ENCODE peak calls at places on chromosomes 1 and 21, in five cellular contexts. U is RWPE2, Q is heart left ventricle, M is IMR-90, Z is tibial nerve. F is an unnamed sample.

GRCh38 chr21:22743085-22743484 is 1744.9 kb downstream of the NCAM2 start:
- DNase-seq in Q (no peak), M (no peak), Z (no peak), U (no peak), F (no peak)

GRCh38 chr21:38342734-38343133 is 85.9 kb downstream of the KCNJ15 start:
- DNase-seq in Z (no peak), M (no peak), U (no peak), Q (no peak), F (no peak)

GRCh38 chr1:51203121-51203873 is 32.8 kb upstream of the RNF11 start:
- DNase-seq in Z (no peak), Q (no peak), M (no peak), U (no peak), F (peak; percentile 54)

GRCh38 chr1:207993477-207994445 is 82.8 kb upstream of the CD34 start:
- DNase-seq in Q (no peak), Z (no peak), U (no peak), M (no peak), F (no peak)

GRCh38 chr21:33042812-33043211 is 17.1 kb downstream of the OLIG2 start:
- DNase-seq in U (no peak), Q (no peak), M (peak; percentile 97), Z (no peak), F (no peak)

GRCh38 chr1:7636801-7637526 is 134.1 kb upstream of the VAMP3 start:
- DNase-seq in U (no peak), Q (no peak), M (no peak), Z (no peak), F (no peak)

GRCh38 chr1:17118706-17119075 is 560 bp downstream of the PADI2 start:
- DNase-seq in Z (no peak), Q (no peak), M (no peak), U (no peak), F (no peak)

GRCh38 chr1:201584510-201584991 is 45.6 kb downstream of the NAV1 start:
- DNase-seq in Q (peak; percentile 71), U (no peak), M (peak; percentile 89), Z (no peak), F (no peak)

GRCh38 chr1:179194068-179194537 is 35.4 kb downstream of the ABL2 start:
- DNase-seq in M (no peak), U (no peak), Q (no peak), Z (no peak), F (no peak)

GRCh38 chr1:77044133-77044849 is 174.9 kb downstream of the PIGK start:
- DNase-seq in Q (no peak), M (peak; percentile 16), U (no peak), Z (no peak), F (no peak)

GRCh38 chr1:162360874-162361260 is 15.8 kb downstream of the SPATA46 start:
- DNase-seq in U (no peak), Z (no peak), M (no peak), Q (no peak), F (no peak)

GRCh38 chr1:46011121-46011695 is 121.2 kb downstream of the PIK3R3 start:
- DNase-seq in Q (no peak), U (no peak), M (no peak), Z (no peak), F (no peak)

GRCh38 chr1:11802973-11803885 is 2.5 kb downstream of the MTHFR start:
- DNase-seq in Z (peak; percentile 91), U (peak; percentile 96), M (peak; percentile 97), Q (peak; percentile 98), F (peak; percentile 72)

DNA sequence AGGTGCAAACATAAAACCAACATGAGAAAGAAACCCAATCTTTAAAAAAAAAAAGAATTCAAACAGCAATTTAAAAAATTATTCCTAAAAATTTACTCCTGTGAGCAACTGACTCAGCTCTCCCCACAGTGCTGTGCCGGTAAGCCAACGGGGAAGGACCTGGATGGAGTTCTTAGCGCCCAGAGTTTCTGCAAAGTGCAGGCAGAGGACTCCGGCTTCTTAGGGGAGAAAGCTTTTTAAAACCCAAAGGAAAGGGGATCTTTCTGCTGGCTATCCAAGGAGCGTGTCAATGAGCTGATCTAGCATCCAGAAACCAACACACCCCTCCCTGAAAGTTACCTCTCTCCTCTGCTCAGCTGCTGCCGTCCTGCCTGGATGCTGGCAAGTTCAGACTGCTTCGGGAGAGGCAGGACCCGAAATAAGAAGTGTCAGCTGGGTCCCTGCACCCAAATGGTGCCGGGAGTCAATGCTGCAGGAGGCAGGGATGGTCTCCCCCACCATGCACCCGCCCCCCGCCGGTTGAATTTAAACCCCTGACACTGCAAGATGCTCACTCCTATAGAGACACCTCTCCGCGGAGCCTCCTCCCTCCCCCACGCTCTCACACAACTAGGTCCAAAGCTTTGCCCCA is 32.2 kb upstream of the H6PD start:
- DNase-seq in Z (no peak), M (no peak), Q (no peak), U (no peak), F (no peak)
- H3K4me3 ChIP-seq in Z (no peak overlapping the region), M (peak overlapping the region; percentile 76), Q (peak overlapping the region; percentile 44), U (no peak overlapping the region), F (no peak overlapping the region)

DNA sequence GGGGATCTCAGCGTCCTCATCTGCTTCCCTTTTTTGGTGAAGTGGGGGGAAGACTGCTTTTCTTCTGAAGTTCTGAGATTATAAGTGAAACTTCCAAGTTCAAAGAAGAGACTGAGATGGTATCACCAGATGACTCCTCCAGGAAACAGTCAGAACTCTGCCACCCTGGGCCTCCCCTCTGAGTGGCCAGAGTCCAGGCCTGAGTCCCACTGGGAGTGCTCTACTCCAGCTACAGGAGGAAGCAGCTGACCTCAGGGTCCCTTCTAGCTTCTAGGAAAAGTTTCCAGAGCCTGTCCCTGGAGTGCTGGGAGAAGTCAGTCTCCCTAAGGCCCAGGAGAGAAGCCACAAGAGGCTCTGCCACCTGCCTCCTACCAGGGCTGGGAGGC is 104.7 kb downstream of the CASZ1 start:
- DNase-seq in M (no peak), Q (no peak), U (no peak), Z (no peak), F (no peak)
- H3K4me3 ChIP-seq in M (no peak overlapping the region), Q (no peak overlapping the region), U (no peak overlapping the region), Z (no peak overlapping the region), F (no peak overlapping the region)

DNA sequence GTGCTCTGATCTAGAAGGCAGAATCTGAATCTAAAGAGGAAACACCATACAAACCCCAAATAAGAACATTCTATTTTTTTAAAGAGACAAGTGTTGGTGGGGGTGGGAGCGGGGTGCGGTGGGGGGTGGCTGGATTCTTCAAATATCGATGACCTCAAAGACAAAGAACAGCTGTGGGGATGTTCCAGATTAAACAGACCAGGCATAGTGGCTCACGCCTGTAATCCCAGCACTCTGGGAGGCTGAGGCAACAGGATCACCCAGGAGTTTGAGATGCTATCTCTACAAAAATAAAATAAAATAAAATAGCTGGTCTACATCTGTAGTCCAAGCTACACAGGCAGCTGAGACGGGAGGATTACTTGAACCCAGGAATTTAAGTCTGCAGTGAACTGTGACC is 5.0 kb downstream of the ATP1A4 start:
- DNase-seq in U (no peak), M (no peak), Z (no peak), Q (no peak), F (no peak)
- H3K4me3 ChIP-seq in U (no peak overlapping the region), M (no peak overlapping the region), Z (no peak overlapping the region), Q (no peak overlapping the region), F (no peak overlapping the region)

GRCh38 chr21:41947596-41948403 is 6.0 kb downstream of the C2CD2 start:
- DNase-seq in Z (no peak), Q (peak; percentile 36), U (no peak), M (peak; percentile 43), F (no peak)

GRCh38 chr21:41948901-41949300 is 4.9 kb downstream of the C2CD2 start:
- DNase-seq in Z (no peak), U (no peak), M (no peak), Q (peak; percentile 19), F (no peak)

GRCh38 chr21:41945982-41946381 is 7.8 kb downstream of the C2CD2 start:
- DNase-seq in Q (no peak), M (no peak), U (no peak), Z (no peak), F (no peak)

GRCh38 chr21:41950941-41951408 is 2.8 kb downstream of the C2CD2 start:
- DNase-seq in Z (no peak), U (no peak), M (no peak), Q (no peak), F (no peak)

GRCh38 chr21:41948404-41948895 is 5.4 kb downstream of the C2CD2 start:
- DNase-seq in M (no peak), Z (no peak), Q (peak; percentile 5), U (no peak), F (no peak)
- H3K4me3 ChIP-seq in M (no peak overlapping the region), Z (no peak overlapping the region), Q (no peak overlapping the region), U (no peak overlapping the region), F (no peak overlapping the region)

GRCh38 chr21:36297555-36297937 is 22.5 kb upstream of the MORC3 start:
- DNase-seq in U (no peak), M (no peak), Q (no peak), Z (no peak), F (no peak)
- H3K4me3 ChIP-seq in U (no peak overlapping the region), M (no peak overlapping the region), Q (no peak overlapping the region), Z (no peak overlapping the region), F (no peak overlapping the region)

GRCh38 chr1:38029725-38030511 is 16.7 kb downstream of the POU3F1 start:
- DNase-seq in Q (peak; percentile 36), M (peak; percentile 62), Z (no peak), U (peak; percentile 84), F (peak; percentile 82)

GRCh38 chr1:38028671-38029070 is 16.1 kb downstream of the UTP11 start:
- DNase-seq in M (no peak), Q (no peak), U (no peak), Z (no peak), F (no peak)

GRCh38 chr1:38028105-38028591 is 15.6 kb downstream of the UTP11 start:
- DNase-seq in Z (no peak), Q (no peak), M (no peak), U (no peak), F (peak; percentile 71)

GRCh38 chr1:38030596-38031512 is 15.7 kb downstream of the POU3F1 start:
- DNase-seq in Q (no peak), M (no peak), Z (peak; percentile 56), U (no peak), F (no peak)

GRCh38 chr1:38029081-38029681 is 16.6 kb downstream of the UTP11 start:
- DNase-seq in Z (no peak), M (no peak), U (no peak), Q (peak; percentile 44), F (no peak)
- H3K4me3 ChIP-seq in Z (no peak overlapping the region), M (no peak overlapping the region), U (no peak overlapping the region), Q (no peak overlapping the region), F (no peak overlapping the region)

GRCh38 chr1:111217183-111217910 is 10.2 kb upstream of the CHI3L2 start:
- DNase-seq in U (no peak), Q (no peak), M (no peak), Z (no peak), F (peak; percentile 50)
- H3K4me3 ChIP-seq in U (no peak overlapping the region), Q (no peak overlapping the region), M (no peak overlapping the region), Z (no peak overlapping the region), F (no peak overlapping the region)

GRCh38 chr1:2544875-2545638 is 11.1 kb upstream of the TNFRSF14 start:
- DNase-seq in Z (no peak), U (no peak), Q (no peak), M (no peak), F (no peak)
- H3K4me3 ChIP-seq in Z (no peak overlapping the region), U (no peak overlapping the region), Q (no peak overlapping the region), M (no peak overlapping the region), F (no peak overlapping the region)

DNA sequence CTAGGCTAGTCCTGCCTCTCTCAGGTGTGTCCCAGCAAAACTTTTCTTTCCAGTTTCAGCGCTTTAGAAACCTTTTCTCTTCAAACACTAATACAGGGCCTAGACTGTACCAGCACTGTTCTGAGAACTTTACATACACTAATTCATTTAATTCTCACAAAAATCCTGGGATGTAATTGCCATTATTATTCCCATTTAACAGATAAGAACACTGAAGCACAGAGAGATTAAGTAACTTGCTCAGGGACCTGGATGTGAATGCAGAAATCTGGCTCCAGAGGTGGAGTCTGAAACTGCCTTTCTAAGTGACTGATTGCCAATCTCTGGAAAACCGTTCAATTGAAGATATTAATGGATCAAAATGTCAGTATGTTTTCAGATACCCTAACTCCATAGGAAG is 849 bp upstream of the UCK2 start:
- DNase-seq in Z (no peak), M (no peak), U (no peak), Q (no peak), F (no peak)
- H3K4me3 ChIP-seq in Z (no peak overlapping the region), M (no peak overlapping the region), U (no peak overlapping the region), Q (peak overlapping the region; percentile 86), F (no peak overlapping the region)

F was measured in GM06990.